ENCODE peak calls at places on chromosome 15, in four cellular contexts. P, R, V and Q are unnamed samples.

GRCh38 chr15:55858661-55859060 is 115.7 kb upstream of the PRTG start:
- DNase-seq in P (no peak), R (no peak), V (no peak), Q (no peak)

GRCh38 chr15:42670441-42670840 is 66.5 kb downstream of the CDAN1 start:
- DNase-seq in P (no peak), R (no peak), V (no peak), Q (no peak)

GRCh38 chr15:101625980-101626379 is 26.2 kb downstream of the TM2D3 start:
- DNase-seq in P (no peak), R (no peak), V (no peak), Q (no peak)

GRCh38 chr15:75431682-75432081 is 19.8 kb downstream of the SIN3A start:
- DNase-seq in P (no peak), R (no peak), V (no peak), Q (no peak)

GRCh38 chr15:74443100-74443909 is 9.5 kb upstream of the SEMA7A start:
- DNase-seq in P (no peak), R (no peak), V (no peak), Q (no peak)

GRCh38 chr15:25230442-25230841 is 208.4 kb downstream of the UBE3A start:
- DNase-seq in P (no peak), R (no peak), V (no peak), Q (no peak)

GRCh38 chr15:33277689-33278088 is 33.1 kb upstream of the RYR3 start:
- DNase-seq in P (no peak), R (no peak), V (no peak), Q (no peak)

GRCh38 chr15:88649286-88649733 is 10.5 kb downstream of the ISG20 start:
- DNase-seq in P (peak; percentile 75), R (peak; percentile 46), V (no peak), Q (peak; percentile 90)